ENCODE peak calls at places on chromosomes 1 and 21, in seven cellular contexts. L is stimulated activated CD4-positive, alpha-beta T cell treated with anti-CD3 and anti-CD28 coated beads, Interleukin-2, amount 100 ng/mL, for 24 hours; R is posterior cingulate gyrus; K is hepatocyte; Y is HEK293T; D is chondrocyte; Q is stimulated activated CD8-positive, alpha-beta memory T cell treated with anti-CD3 and anti-CD28 coated beads, Interleukin-15, amount 100 ng/mL, for 1 hour. X is an unnamed sample.

GRCh38 chr1:226649780-226650179 is 89.3 kb downstream of the ITPKB start:
- DNase-seq in K (no peak), Y (no peak), D (no peak), R (no peak), L (no peak), Q (no peak), X (no peak)

GRCh38 chr1:78070758-78071157 is 25.0 kb downstream of the GIPC2 start:
- DNase-seq in L (no peak), K (no peak), Q (no peak), D (no peak), R (no peak), Y (no peak), X (no peak)

GRCh38 chr1:165218666-165219065 is 137.8 kb downstream of the LMX1A start:
- DNase-seq in K (no peak), D (no peak), Q (no peak), L (no peak), Y (no peak), R (no peak), X (no peak)

GRCh38 chr1:57036896-57037295 is 71.1 kb upstream of the C8B start:
- DNase-seq in R (no peak), D (no peak), Y (no peak), Q (no peak), K (no peak), L (no peak), X (no peak)

GRCh38 chr1:30295674-30296073 is 427.7 kb downstream of the MATN1 start:
- DNase-seq in Y (no peak), L (no peak), R (no peak), K (no peak), Q (no peak), D (peak), X (no peak)

GRCh38 chr1:19208710-19209438 is 1.2 kb downstream of the UBR4 start:
- DNase-seq in R (no peak), K (no peak), Q (no peak), D (no peak), Y (no peak), L (no peak), X (no peak)

GRCh38 chr1:235931181-235931738 is 64.6 kb upstream of the LYST start:
- DNase-seq in D (no peak), Y (no peak), Q (no peak), L (no peak), R (no peak), K (no peak), X (no peak)

GRCh38 chr1:14486401-14487110 is 111.9 kb upstream of the KAZN start:
- DNase-seq in Q (no peak), K (no peak), D (no peak), Y (no peak), L (no peak), R (no peak), X (no peak)

GRCh38 chr1:43587001-43587400 is 56.3 kb downstream of the PTPRF start:
- DNase-seq in Q (no peak), R (no peak), L (no peak), K (no peak), D (no peak), Y (no peak), X (no peak)

GRCh38 chr21:28111151-28111619 is 881.5 kb downstream of the LTN1 start:
- DNase-seq in D (no peak), R (no peak), K (peak), Y (no peak), Q (no peak), L (no peak), X (no peak)

GRCh38 chr1:66316464-66317155 is 217.3 kb upstream of the SGIP1 start:
- DNase-seq in D (no peak), R (no peak), K (no peak), Q (no peak), Y (no peak), L (no peak), X (no peak)

GRCh38 chr1:4664095-4664494 is 9.7 kb downstream of the AJAP1 start:
- DNase-seq in L (no peak), R (no peak), D (no peak), Q (no peak), K (no peak), Y (no peak), X (no peak)

GRCh38 chr1:43427941-43428340 is 25.8 kb downstream of the HYI start:
- DNase-seq in Q (no peak), L (no peak), Y (no peak), D (no peak), R (no peak), K (no peak), X (no peak)

GRCh38 chr1:185679220-185679619 is 55.0 kb upstream of the HMCN1 start:
- DNase-seq in R (no peak), D (no peak), Q (no peak), Y (no peak), K (no peak), L (no peak), X (no peak)

GRCh38 chr21:34335316-34335715 is 28.5 kb upstream of the KCNE2 start:
- DNase-seq in D (no peak), R (no peak), Y (no peak), K (no peak), Q (no peak), L (no peak), X (no peak)

GRCh38 chr1:183894290-183894565 is 89.3 kb downstream of the RGL1 start:
- DNase-seq in R (no peak), L (no peak), Y (no peak), K (no peak), D (no peak), Q (no peak), X (no peak)